ENCODE peak calls at places on chromosomes 12 and 14, in five cellular contexts. Y is ELR, I is MV-4-11, M is dorsolateral prefrontal cortex, H is amniotic epithelial cell. L is an unnamed sample.

GRCh38 chr12:111546758-111547383 is 52.2 kb downstream of the ATXN2 start:
- DNase-seq in Y (peak), I (no peak), M (no peak), H (peak), L (no peak)

GRCh38 chr14:65351493-65352224 is 60.9 kb upstream of the FUT8 start:
- DNase-seq in Y (no peak), I (no peak), M (no peak), H (no peak), L (no peak)

GRCh38 chr12:123546281-123546680 is 12.8 kb upstream of the RILPL1 start:
- DNase-seq in Y (peak), I (no peak), M (no peak), H (peak), L (no peak)

GRCh38 chr12:58750484-58750883 is 169.8 kb downstream of the LRIG3 start:
- DNase-seq in Y (peak), I (no peak), M (no peak), H (peak), L (no peak)

GRCh38 chr12:41365653-41366131 is 177.6 kb downstream of the PDZRN4 start:
- DNase-seq in Y (no peak), I (no peak), M (no peak), H (no peak), L (no peak)

GRCh38 chr14:104982548-104983230 is 2.9 kb upstream of the CLBA1 start:
- DNase-seq in Y (no peak), I (no peak), M (no peak), H (no peak), L (peak)

GRCh38 chr12:65278576-65279386 is at the start of gene MSRB3:
- DNase-seq in Y (peak), I (no peak), M (peak), H (peak), L (peak)

GRCh38 chr14:98198385-98198784 is 1073.6 kb downstream of the BCL11B start:
- DNase-seq in Y (no peak), I (no peak), M (no peak), H (no peak), L (no peak)

GRCh38 chr14:57382283-57382682 is 8.1 kb upstream of the NAA30 start:
- DNase-seq in Y (peak), I (peak), M (no peak), H (peak), L (no peak)

GRCh38 chr12:26730546-26731085 is 102.4 kb downstream of the ITPR2 start:
- DNase-seq in Y (no peak), I (no peak), M (no peak), H (no peak), L (no peak)